ENCODE peak calls at places on chromosomes 7 and 10, in five cellular contexts. One of them, this sample, is unnamed.

GRCh38 chr10:88879754-88880286 is at the start of gene STAMBPL1:
- DNase-seq in choroid plexus epithelial cell: no peak
- DNase-seq in BJ: no peak
- DNase-seq in AG10803: no peak
- DNase-seq in heart left ventricle: peak
- DNase-seq in this sample: no peak

GRCh38 chr7:22725585-22725984 is 1.4 kb upstream of the IL6 start:
- DNase-seq in choroid plexus epithelial cell: peak
- DNase-seq in BJ: no peak
- DNase-seq in heart left ventricle: no peak
- DNase-seq in AG10803: peak
- DNase-seq in this sample: no peak

GRCh38 chr10:124249812-124250432 is 156.5 kb upstream of the CHST15 start:
- DNase-seq in choroid plexus epithelial cell: peak
- DNase-seq in heart left ventricle: peak
- DNase-seq in BJ: no peak
- DNase-seq in AG10803: no peak
- DNase-seq in this sample: no peak

GRCh38 chr7:103805376-103805775 is 184.1 kb downstream of the RELN start:
- DNase-seq in choroid plexus epithelial cell: no peak
- DNase-seq in heart left ventricle: no peak
- DNase-seq in BJ: no peak
- DNase-seq in AG10803: no peak
- DNase-seq in this sample: no peak

GRCh38 chr10:62633976-62634375 is 170.5 kb upstream of the ADO start:
- DNase-seq in choroid plexus epithelial cell: no peak
- DNase-seq in AG10803: no peak
- DNase-seq in heart left ventricle: no peak
- DNase-seq in BJ: no peak
- DNase-seq in this sample: no peak

GRCh38 chr7:27160147-27160545 is 3.7 kb upstream of the HOXA7 start:
- DNase-seq in AG10803: no peak
- DNase-seq in BJ: no peak
- DNase-seq in heart left ventricle: no peak
- DNase-seq in choroid plexus epithelial cell: no peak
- DNase-seq in this sample: no peak

GRCh38 chr7:42144253-42145002 is 92.6 kb downstream of the GLI3 start:
- DNase-seq in BJ: no peak
- DNase-seq in AG10803: peak
- DNase-seq in heart left ventricle: no peak
- DNase-seq in choroid plexus epithelial cell: peak
- DNase-seq in this sample: no peak

GRCh38 chr10:85047979-85048378 is 719.6 kb downstream of the CCSER2 start:
- DNase-seq in heart left ventricle: no peak
- DNase-seq in BJ: no peak
- DNase-seq in AG10803: no peak
- DNase-seq in choroid plexus epithelial cell: no peak
- DNase-seq in this sample: no peak

GRCh38 chr7:43700059-43700501 is 29.2 kb downstream of the COA1 start:
- DNase-seq in choroid plexus epithelial cell: peak
- DNase-seq in heart left ventricle: no peak
- DNase-seq in AG10803: peak
- DNase-seq in BJ: no peak
- DNase-seq in this sample: no peak

GRCh38 chr10:89074120-89074519 is 83.5 kb downstream of the FAS start:
- DNase-seq in choroid plexus epithelial cell: peak
- DNase-seq in BJ: no peak
- DNase-seq in AG10803: peak
- DNase-seq in heart left ventricle: peak
- DNase-seq in this sample: no peak

GRCh38 chr7:155543011-155543881 is 3.1 kb downstream of the CNPY1 start:
- DNase-seq in heart left ventricle: no peak
- DNase-seq in BJ: no peak
- DNase-seq in AG10803: peak
- DNase-seq in choroid plexus epithelial cell: peak
- DNase-seq in this sample: no peak

GRCh38 chr7:136847858-136848257 is 20.6 kb upstream of the CHRM2 start:
- DNase-seq in choroid plexus epithelial cell: no peak
- DNase-seq in AG10803: no peak
- DNase-seq in BJ: no peak
- DNase-seq in heart left ventricle: no peak
- DNase-seq in this sample: no peak

GRCh38 chr7:136845899-136846465 is 22.5 kb upstream of the CHRM2 start:
- DNase-seq in BJ: no peak
- DNase-seq in AG10803: peak
- DNase-seq in choroid plexus epithelial cell: no peak
- DNase-seq in heart left ventricle: no peak
- DNase-seq in this sample: no peak
- H3K4me3 ChIP-seq in BJ: no peak
- H3K4me3 ChIP-seq in AG10803: no peak
- H3K4me3 ChIP-seq in choroid plexus epithelial cell: no peak
- H3K4me3 ChIP-seq in heart left ventricle: no peak
- H3K4me3 ChIP-seq in this sample: no peak

DNA sequence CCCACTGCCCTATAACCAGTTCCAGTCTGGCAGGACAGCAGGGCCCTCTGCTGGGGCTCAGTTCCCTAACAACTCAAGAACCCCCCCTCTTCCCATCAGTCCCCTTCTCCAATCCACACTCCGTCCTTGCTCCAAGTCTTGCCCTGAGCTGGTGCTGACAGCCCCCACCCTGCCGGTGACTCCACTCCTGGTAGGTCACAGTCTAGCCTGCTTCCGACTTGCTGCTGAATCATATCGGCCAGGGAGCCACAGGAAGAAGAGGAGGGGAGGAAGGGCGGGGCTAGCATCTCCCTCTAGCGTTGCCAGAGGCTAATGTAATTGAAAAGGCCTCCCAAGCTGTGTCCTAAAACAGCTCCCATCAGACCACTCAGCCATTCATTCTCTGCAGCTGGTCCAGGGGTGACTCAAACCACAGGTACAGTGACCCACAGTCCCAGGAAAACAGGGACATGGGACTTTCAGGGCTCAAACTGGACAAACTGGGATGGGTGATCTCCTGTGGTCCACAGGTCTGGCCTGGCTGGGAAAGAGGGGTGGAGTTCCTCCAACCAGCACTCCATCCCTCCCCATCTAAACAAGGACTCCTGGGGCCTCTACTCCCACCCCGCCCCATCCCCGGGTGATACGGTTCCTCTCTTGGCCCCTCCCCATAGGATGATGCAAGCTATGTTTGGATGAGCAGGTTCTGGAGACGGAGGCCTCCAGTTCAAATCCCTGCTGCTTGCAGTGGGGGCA is 158.8 kb downstream of the SH3PXD2A start:
- DNase-seq in AG10803: peak
- DNase-seq in choroid plexus epithelial cell: peak
- DNase-seq in heart left ventricle: peak
- DNase-seq in BJ: peak
- DNase-seq in this sample: peak
- TF ChIP-seq CTCF in AG10803: peak
- TF ChIP-seq CTCF in choroid plexus epithelial cell: peak
- TF ChIP-seq CTCF in heart left ventricle: no peak
- TF ChIP-seq CTCF in BJ: peak
- TF ChIP-seq CTCF in this sample: peak

DNA sequence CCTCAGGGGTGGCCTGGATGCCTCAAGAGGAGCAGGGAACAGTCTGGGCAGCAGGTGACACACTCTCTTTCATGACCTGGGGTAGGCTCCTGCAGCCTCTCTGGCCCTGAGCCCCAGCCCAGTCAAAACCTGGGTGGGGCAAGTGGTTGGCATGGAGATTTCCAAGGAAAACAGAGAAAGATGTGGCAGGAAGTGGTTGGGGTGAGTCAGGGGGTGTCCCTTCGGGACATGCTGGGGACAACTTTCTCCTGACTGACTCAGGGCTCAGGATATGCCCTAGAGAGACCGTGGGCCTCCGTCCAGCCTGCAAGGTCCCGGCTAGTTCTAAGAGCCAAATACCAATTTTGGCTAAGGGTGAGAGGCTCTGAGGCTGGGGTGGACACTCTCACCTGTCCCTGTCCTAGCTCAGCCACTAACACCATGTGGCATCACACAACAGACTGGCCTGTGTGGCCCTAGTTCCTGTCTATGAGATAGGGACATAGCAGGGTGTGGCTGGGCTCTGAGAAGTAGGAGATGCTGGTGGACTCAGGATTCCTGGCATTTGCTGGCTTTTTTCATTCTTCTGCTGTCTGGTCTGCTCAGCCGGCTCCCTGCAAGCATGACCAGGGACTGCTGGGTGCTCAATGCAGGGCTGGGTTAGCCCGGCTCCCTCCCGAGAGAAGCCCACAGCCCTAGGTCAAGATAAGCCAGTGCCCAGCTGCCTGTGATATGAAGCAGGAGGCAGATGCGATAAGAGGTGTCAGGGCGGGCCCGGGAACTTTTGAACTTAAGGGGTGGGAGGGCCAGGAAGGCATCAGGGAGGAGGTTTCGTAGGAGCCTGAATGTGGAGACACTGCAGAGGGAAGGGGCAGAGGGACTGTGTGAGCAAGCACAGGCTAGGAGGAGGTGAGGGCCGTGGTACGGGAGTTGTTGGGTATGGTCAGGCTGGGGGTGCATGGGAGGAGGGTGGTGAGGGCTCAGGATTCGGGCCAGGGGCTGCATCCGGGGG is 3.3 kb downstream of the AQP1 start:
- DNase-seq in choroid plexus epithelial cell: no peak
- DNase-seq in heart left ventricle: no peak
- DNase-seq in BJ: peak
- DNase-seq in AG10803: peak
- DNase-seq in this sample: peak
- H3K4me3 ChIP-seq in choroid plexus epithelial cell: no peak
- H3K4me3 ChIP-seq in heart left ventricle: peak
- H3K4me3 ChIP-seq in BJ: no peak
- H3K4me3 ChIP-seq in AG10803: no peak
- H3K4me3 ChIP-seq in this sample: no peak

GRCh38 chr10:52314007-52314821 is at the start of gene DKK1:
- DNase-seq in AG10803: peak
- DNase-seq in heart left ventricle: peak
- DNase-seq in BJ: peak
- DNase-seq in choroid plexus epithelial cell: peak
- DNase-seq in this sample: peak
- TF ChIP-seq CTCF in AG10803: peak
- TF ChIP-seq CTCF in heart left ventricle: peak
- TF ChIP-seq CTCF in BJ: peak
- TF ChIP-seq CTCF in choroid plexus epithelial cell: peak
- TF ChIP-seq CTCF in this sample: peak

DNA sequence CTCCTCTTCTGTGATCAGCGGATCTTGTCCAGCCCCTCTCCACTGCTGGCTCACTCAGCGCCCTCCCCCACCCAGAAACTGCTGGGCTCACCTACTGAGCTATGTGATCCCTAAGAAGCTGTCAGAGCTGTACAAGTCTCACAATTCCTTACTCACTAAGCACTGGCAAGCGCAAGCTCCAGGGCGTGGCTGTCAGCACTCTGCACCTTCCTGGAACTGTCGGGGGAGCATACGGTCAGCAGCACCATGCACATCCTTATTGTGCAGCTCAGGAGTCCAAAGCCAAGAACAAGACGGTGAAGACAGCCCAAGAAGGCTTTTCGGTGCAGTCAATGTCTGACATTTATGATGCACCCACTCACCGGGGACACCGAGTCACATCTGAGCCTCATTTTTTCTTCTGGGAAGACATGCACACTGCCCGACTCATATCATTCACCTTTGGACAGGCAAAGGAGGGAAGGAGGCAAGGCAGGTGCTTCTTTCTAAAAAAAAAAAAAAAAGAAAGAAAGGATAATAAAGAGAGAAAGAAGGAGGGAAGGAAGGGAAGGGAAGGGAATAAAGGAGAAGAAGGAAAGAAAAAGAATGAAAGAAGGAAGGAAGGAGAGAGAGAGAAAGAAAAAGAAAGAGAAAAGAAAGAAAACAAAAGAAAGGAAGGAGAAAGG is 56.3 kb downstream of the ASB13 start:
- DNase-seq in heart left ventricle: no peak
- DNase-seq in BJ: no peak
- DNase-seq in AG10803: no peak
- DNase-seq in choroid plexus epithelial cell: no peak
- DNase-seq in this sample: no peak
- H3K4me3 ChIP-seq in heart left ventricle: no peak
- H3K4me3 ChIP-seq in BJ: no peak
- H3K4me3 ChIP-seq in AG10803: no peak
- H3K4me3 ChIP-seq in choroid plexus epithelial cell: no peak
- H3K4me3 ChIP-seq in this sample: no peak

DNA sequence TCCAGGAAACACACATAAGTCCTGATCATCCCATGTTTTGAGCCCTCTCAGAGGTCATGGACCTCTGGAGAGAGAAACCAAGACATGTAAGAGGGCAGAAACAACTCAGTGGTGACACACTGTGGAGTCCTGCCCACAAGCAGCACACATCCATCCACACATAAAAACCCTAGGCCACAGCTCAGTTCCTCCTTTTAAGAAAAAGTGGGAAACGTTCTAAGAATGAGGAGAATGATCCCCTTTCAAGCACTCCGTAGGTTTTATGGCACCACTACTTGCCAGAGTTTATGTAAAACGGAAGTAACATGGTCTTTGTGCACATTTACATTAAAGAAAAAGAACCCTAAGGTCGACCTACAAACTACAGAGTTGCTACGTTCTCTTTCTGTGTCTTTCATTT is 19.9 kb downstream of the ATAD1 start:
- DNase-seq in AG10803: no peak
- DNase-seq in heart left ventricle: no peak
- DNase-seq in BJ: no peak
- DNase-seq in choroid plexus epithelial cell: no peak
- DNase-seq in this sample: no peak
- TF ChIP-seq CTCF in AG10803: no peak
- TF ChIP-seq CTCF in heart left ventricle: no peak
- TF ChIP-seq CTCF in BJ: no peak
- TF ChIP-seq CTCF in choroid plexus epithelial cell: no peak
- TF ChIP-seq CTCF in this sample: no peak

DNA sequence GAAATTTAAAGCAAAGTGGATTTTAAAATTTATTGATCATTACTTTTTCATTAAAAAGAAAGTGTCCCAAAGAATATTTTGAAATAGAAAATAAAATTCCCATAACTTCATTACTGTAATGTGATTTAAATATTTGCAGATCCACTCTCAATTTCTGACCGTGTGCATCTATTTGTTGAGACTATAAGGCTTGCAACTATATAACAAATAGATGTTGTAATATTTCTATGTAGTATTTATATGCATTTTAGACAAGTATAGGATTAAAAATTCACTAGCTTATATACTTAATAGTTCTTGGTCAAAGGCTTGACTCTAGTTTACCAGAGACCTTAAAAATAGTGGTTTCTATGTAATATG is 3.8 kb downstream of the HHEX start:
- DNase-seq in AG10803: no peak
- DNase-seq in BJ: no peak
- DNase-seq in choroid plexus epithelial cell: no peak
- DNase-seq in heart left ventricle: no peak
- DNase-seq in this sample: no peak
- H3K4me3 ChIP-seq in AG10803: no peak
- H3K4me3 ChIP-seq in BJ: no peak
- H3K4me3 ChIP-seq in choroid plexus epithelial cell: no peak
- H3K4me3 ChIP-seq in heart left ventricle: no peak
- H3K4me3 ChIP-seq in this sample: no peak